ENCODE peak calls at places on chromosomes 1 and 21, in five cellular contexts. C is GM04503; M is B cell; Z is stimulated activated CD8-positive, alpha-beta memory T cell treated with anti-CD3 and anti-CD28 coated beads, Interleukin-7, amount 100 ng/mL, for 1 hour; G is progenitor cell of endocrine pancreas. O is an unnamed sample.

GRCh38 chr1:110049801-110050601 is 15.6 kb downstream of the STRIP1 start:
- DNase-seq in Z (no peak), M (no peak), C (no peak), G (no peak), O (no peak)

GRCh38 chr1:212024469-212025149 is 10.7 kb downstream of the INTS7 start:
- DNase-seq in M (no peak), C (no peak), G (no peak), Z (no peak), O (no peak)

GRCh38 chr1:162081316-162081715 is 11.8 kb downstream of the NOS1AP start:
- DNase-seq in Z (no peak), G (no peak), M (no peak), C (no peak), O (peak)

GRCh38 chr1:109802901-109803561 is 39.3 kb upstream of the EPS8L3 start:
- DNase-seq in Z (no peak), M (no peak), G (no peak), C (no peak), O (no peak)

GRCh38 chr1:25573961-25574360 is 30.6 kb downstream of the LDLRAP1 start:
- DNase-seq in C (no peak), G (no peak), Z (no peak), M (no peak), O (no peak)

GRCh38 chr1:201319631-201320030 is 36.3 kb downstream of the PKP1 start:
- DNase-seq in C (no peak), M (no peak), Z (no peak), G (no peak), O (no peak)

GRCh38 chr1:174999926-175000696 is at the start of gene CACYBP:
- DNase-seq in Z (peak), C (no peak), M (no peak), G (no peak), O (no peak)

GRCh38 chr1:7427066-7427465 is 344.0 kb upstream of the VAMP3 start:
- DNase-seq in G (no peak), C (no peak), Z (no peak), M (no peak), O (no peak)

GRCh38 chr1:21956720-21957552 is 19.8 kb upstream of the HSPG2 start:
- DNase-seq in Z (peak), G (no peak), C (no peak), M (no peak), O (no peak)

GRCh38 chr1:31778763-31779488 is 14.8 kb upstream of the ADGRB2 start:
- DNase-seq in Z (no peak), C (no peak), M (no peak), G (no peak), O (no peak)

GRCh38 chr1:234725177-234726132 is 115.5 kb upstream of the IRF2BP2 start:
- DNase-seq in Z (no peak), M (peak), G (no peak), C (no peak), O (no peak)

GRCh38 chr21:39098696-39099111 is 84.5 kb downstream of the PSMG1 start:
- DNase-seq in M (no peak), C (no peak), Z (no peak), G (no peak), O (no peak)

GRCh38 chr1:203306089-203306969 is 1.0 kb downstream of the BTG2 start:
- DNase-seq in M (peak), C (peak), G (no peak), Z (no peak), O (peak)

GRCh38 chr1:223664106-223664505 is 1.4 kb downstream of the CAPN8 start:
- DNase-seq in G (no peak), C (no peak), Z (no peak), M (no peak), O (no peak)

GRCh38 chr1:67441183-67441582 is 11.0 kb upstream of the SERBP1 start:
- DNase-seq in C (no peak), Z (no peak), M (no peak), G (no peak), O (no peak)

GRCh38 chr1:234533034-234533571 is 54.1 kb upstream of the TARBP1 start:
- DNase-seq in G (no peak), Z (no peak), C (peak), M (no peak), O (no peak)

GRCh38 chr1:178628637-178629548 is 96.2 kb upstream of the RALGPS2 start:
- DNase-seq in G (no peak), C (peak), M (no peak), Z (no peak), O (no peak)

GRCh38 chr1:11653616-11654570 is at the start of gene FBXO2:
- DNase-seq in Z (no peak), C (no peak), M (peak), G (no peak), O (peak)

GRCh38 chr1:32247452-32247851 is 430 bp downstream of the FAM167B start:
- DNase-seq in Z (no peak), C (no peak), G (no peak), M (no peak), O (no peak)

GRCh38 chr21:46163375-46163774 is 8.0 kb upstream of the FTCD start:
- DNase-seq in M (no peak), Z (no peak), G (no peak), C (no peak), O (no peak)

GRCh38 chr1:50180367-50180766 is 71.6 kb downstream of the ELAVL4 start:
- DNase-seq in C (no peak), M (no peak), G (no peak), Z (no peak), O (no peak)

GRCh38 chr1:69976896-69977295 is 228.5 kb downstream of the LRRC40 start:
- DNase-seq in Z (no peak), C (no peak), G (no peak), M (no peak), O (no peak)

GRCh38 chr1:156591432-156592157 is at the start of gene NAXE:
- DNase-seq in Z (peak), C (no peak), M (peak), G (peak), O (no peak)

GRCh38 chr1:9573723-9574122 is 15.0 kb upstream of the TMEM201 start:
- DNase-seq in M (no peak), Z (no peak), C (no peak), G (no peak), O (no peak)

GRCh38 chr1:214351551-214352277 is 70.8 kb downstream of the SMYD2 start:
- DNase-seq in M (no peak), Z (no peak), G (no peak), C (no peak), O (no peak)

GRCh38 chr1:51924455-51924854 is 45.9 kb upstream of the NRDC start:
- DNase-seq in M (no peak), G (no peak), Z (no peak), C (no peak), O (no peak)

GRCh38 chr1:43554444-43554992 is 23.8 kb downstream of the PTPRF start:
- DNase-seq in M (no peak), C (no peak), G (no peak), Z (no peak), O (peak)

GRCh38 chr1:111147948-111148347 is 7.9 kb downstream of the CEPT1 start:
- DNase-seq in G (no peak), C (no peak), Z (no peak), M (no peak), O (no peak)

GRCh38 chr1:25806418-25806817 is 6.4 kb downstream of the SELENON start:
- DNase-seq in M (no peak), Z (no peak), G (no peak), C (no peak), O (no peak)

GRCh38 chr21:34580181-34580700 is 34.7 kb downstream of the RCAN1 start:
- DNase-seq in M (no peak), C (no peak), G (no peak), Z (no peak), O (no peak)

GRCh38 chr1:52032124-52032784 is 1.4 kb downstream of the KTI12 start:
- DNase-seq in G (no peak), C (no peak), Z (no peak), M (peak), O (no peak)

GRCh38 chr1:203091761-203092330 is 6.0 kb upstream of the MYOG start:
- DNase-seq in G (no peak), C (no peak), Z (no peak), M (no peak), O (no peak)

GRCh38 chr1:50348449-50349241 is 74.6 kb downstream of the DMRTA2 start:
- DNase-seq in C (peak), Z (no peak), G (peak), M (peak), O (peak)

GRCh38 chr1:16032388-16033100 is 10.7 kb downstream of the CLCNKA start:
- DNase-seq in C (no peak), G (peak), Z (no peak), M (peak), O (peak)

GRCh38 chr1:224211262-224211962 is 28.4 kb downstream of the DEGS1 start:
- DNase-seq in C (no peak), M (no peak), Z (no peak), G (no peak), O (no peak)

GRCh38 chr21:46390603-46391545 is 66.9 kb downstream of the PCNT start:
- DNase-seq in G (no peak), C (no peak), Z (no peak), M (no peak), O (no peak)

GRCh38 chr1:79128726-79129125 is 122.2 kb upstream of the ADGRL4 start:
- DNase-seq in G (no peak), C (peak), Z (no peak), M (no peak), O (no peak)

GRCh38 chr1:166579835-166580488 is 259.3 kb upstream of the POGK start:
- DNase-seq in C (no peak), Z (no peak), M (no peak), G (no peak), O (no peak)

GRCh38 chr1:93448983-93449805 is 1.3 kb downstream of the FNBP1L start:
- DNase-seq in Z (no peak), C (no peak), G (peak), M (peak), O (no peak)

O was measured in HCT116.